ENCODE peak calls at places on chromosome X, in seven cellular contexts. U is SK-N-SH; W is DND-41; F is naive thymus-derived CD4-positive, alpha-beta T cell; S is left ventricle myocardium inferior; H is OCI-LY7; Q is cardiac muscle cell. L is an unnamed sample.

GRCh38 chrX:56788717-56789122 is 59.7 kb downstream of the NBDY start:
- DNase-seq in F (peak; percentile 79), S (no peak), Q (no peak), W (peak; percentile 56), H (peak; percentile 25), U (no peak), L (no peak)

GRCh38 chrX:64805683-64806082 is 170.6 kb downstream of the ZC4H2 start:
- DNase-seq in H (no peak), U (no peak), F (no peak), W (no peak), Q (no peak), S (no peak), L (no peak)

GRCh38 chrX:66042307-66043077 is 2.6 kb upstream of the VSIG4 start:
- DNase-seq in S (no peak), W (no peak), F (no peak), H (no peak), U (no peak), Q (no peak), L (no peak)

GRCh38 chrX:101260435-101260834 is 30.7 kb downstream of the TAF7L start:
- DNase-seq in Q (peak; percentile 10), S (no peak), F (no peak), H (peak; percentile 40), U (no peak), W (no peak), L (peak; percentile 54)

GRCh38 chrX:47523297-47523696 is 37.7 kb upstream of the ARAF start:
- DNase-seq in S (peak; percentile 85), W (peak; percentile 79), Q (peak; percentile 79), U (peak; percentile 91), F (peak; percentile 66), H (peak; percentile 78), L (no peak)

GRCh38 chrX:776529-777230 is 146.1 kb downstream of the SHOX start:
- DNase-seq in W (no peak), H (no peak), Q (no peak), U (no peak), S (no peak), F (no peak), L (no peak)

GRCh38 chrX:64152857-64153256 is 52.7 kb downstream of the AMER1 start:
- DNase-seq in W (peak; percentile 6), S (no peak), U (no peak), H (no peak), F (no peak), Q (no peak), L (no peak)

GRCh38 chrX:125765347-125765746 is 400.7 kb downstream of the DCAF12L2 start:
- DNase-seq in W (no peak), S (no peak), F (no peak), Q (no peak), U (no peak), H (no peak), L (no peak)

GRCh38 chrX:106069048-106069447 is 30.5 kb upstream of the SERPINA7 start:
- DNase-seq in S (no peak), F (no peak), W (no peak), Q (no peak), H (no peak), U (no peak), L (no peak)

GRCh38 chrX:134622056-134622812 is 36.0 kb downstream of the PLAC1 start:
- DNase-seq in U (no peak), W (peak; percentile 25), Q (no peak), S (no peak), H (no peak), F (no peak), L (peak; percentile 65)

GRCh38 chrX:46758163-46758955 is 559 bp downstream of the SLC9A7 start:
- DNase-seq in W (no peak), F (peak; percentile 2), U (peak; percentile 5), H (peak; percentile 52), Q (peak; percentile 14), S (no peak), L (peak; percentile 6)

GRCh38 chrX:109843963-109844751 is 111.1 kb upstream of the ACSL4 start:
- DNase-seq in W (no peak), F (no peak), U (no peak), S (no peak), Q (peak; percentile 47), H (no peak), L (no peak)

GRCh38 chrX:96407981-96408380 is 276.7 kb upstream of the DIAPH2 start:
- DNase-seq in U (no peak), F (no peak), S (no peak), H (no peak), Q (no peak), W (no peak), L (peak; percentile 1)

GRCh38 chrX:96405842-96406241 is 278.8 kb upstream of the DIAPH2 start:
- DNase-seq in H (no peak), Q (no peak), F (no peak), S (no peak), U (no peak), W (no peak), L (no peak)

GRCh38 chrX:96407501-96407900 is 277.1 kb upstream of the DIAPH2 start:
- DNase-seq in U (no peak), S (no peak), Q (no peak), F (no peak), H (no peak), W (no peak), L (peak; percentile 80)

GRCh38 chrX:96410927-96411326 is 273.7 kb upstream of the DIAPH2 start:
- DNase-seq in H (no peak), F (no peak), W (no peak), Q (no peak), U (no peak), S (no peak), L (no peak)

GRCh38 chrX:96407043-96407442 is 277.6 kb upstream of the DIAPH2 start:
- DNase-seq in U (no peak), W (no peak), Q (no peak), H (no peak), S (peak; percentile 14), F (no peak), L (peak; percentile 42)
- H3K4me3 ChIP-seq in U (no peak overlapping the region), W (no peak overlapping the region), Q (no peak overlapping the region), H (no peak overlapping the region), S (no peak overlapping the region), F (no peak overlapping the region), L (no peak overlapping the region)

GRCh38 chrX:138711399-138712347 is at the start of gene FGF13:
- DNase-seq in U (peak; percentile 35), F (no peak), S (peak; percentile 10), Q (peak; percentile 90), H (no peak), W (no peak), L (no peak)
- H3K4me3 ChIP-seq in U (no peak within 1 kb of the TSS), F (no peak within 1 kb of the TSS), S (peak within 1 kb of the TSS; percentile 60), Q (peak within 1 kb of the TSS; percentile 58), H (no peak within 1 kb of the TSS), W (no peak within 1 kb of the TSS), L (peak within 1 kb of the TSS; percentile 46)

GRCh38 chrX:70169281-70169680 is 8.0 kb upstream of the DGAT2L6 start:
- DNase-seq in W (no peak), H (no peak), F (no peak), Q (no peak), U (no peak), S (no peak), L (no peak)

GRCh38 chrX:70172226-70172625 is 5.1 kb upstream of the DGAT2L6 start:
- DNase-seq in F (no peak), S (no peak), W (no peak), H (no peak), U (no peak), Q (no peak), L (peak; percentile 49)

GRCh38 chrX:70166601-70167590 is 10.4 kb upstream of the DGAT2L6 start:
- DNase-seq in W (no peak), H (no peak), F (no peak), Q (no peak), S (no peak), U (no peak), L (peak; percentile 70)

GRCh38 chrX:70171636-70172035 is 5.6 kb upstream of the DGAT2L6 start:
- DNase-seq in H (no peak), U (no peak), S (no peak), W (no peak), F (no peak), Q (no peak), L (peak; percentile 13)

DNA sequence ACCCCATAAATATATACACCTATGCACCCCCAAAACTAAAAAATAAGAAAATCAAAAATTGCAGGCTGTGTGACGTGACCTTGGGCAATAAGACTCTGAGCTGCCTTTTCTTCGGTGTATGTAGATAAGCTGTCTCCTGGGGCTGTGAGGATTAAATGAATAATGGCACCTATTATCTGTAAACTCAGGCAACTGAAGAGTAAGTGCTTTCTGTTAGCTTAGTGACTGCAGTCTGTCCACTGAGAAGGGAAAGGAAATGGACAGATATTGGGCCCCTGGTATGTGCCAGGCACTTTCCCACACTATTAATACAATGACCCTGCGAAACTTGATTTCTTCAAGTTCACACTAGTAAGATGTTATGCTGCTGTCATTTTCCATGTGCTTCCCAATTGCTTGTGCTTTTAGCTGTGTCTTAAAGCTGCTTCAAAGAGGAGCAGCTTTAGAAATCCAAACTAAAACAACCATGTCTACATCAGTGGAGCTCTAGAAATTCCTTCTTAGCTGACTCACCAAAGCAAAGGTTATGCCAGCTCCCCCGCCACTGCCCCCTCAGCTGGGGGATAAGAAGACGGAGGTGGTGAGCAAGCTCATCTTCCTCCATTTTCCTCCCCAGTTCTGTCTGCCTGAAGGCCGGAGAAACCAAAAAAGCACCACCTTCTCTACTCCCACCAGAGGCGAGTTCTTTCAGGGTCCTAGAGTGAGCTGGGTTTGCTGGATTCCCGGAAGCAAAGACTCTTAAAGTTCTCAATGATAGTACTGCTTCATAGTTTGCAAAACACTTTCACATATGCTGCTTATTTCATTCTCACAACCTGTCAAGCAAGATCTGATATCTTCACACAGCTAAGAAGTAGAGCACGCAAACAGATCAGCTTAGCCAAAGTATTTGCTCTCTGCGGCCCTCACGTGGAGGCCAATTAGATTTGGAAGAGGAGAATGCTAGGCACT is 8.8 kb upstream of the DGAT2L6 start:
- DNase-seq in W (no peak), S (no peak), F (no peak), H (peak; percentile 1), U (no peak), Q (peak; percentile 10), L (peak; percentile 75)
- H3K4me3 ChIP-seq in W (no peak overlapping the region), S (no peak overlapping the region), F (no peak overlapping the region), H (no peak overlapping the region), U (no peak overlapping the region), Q (no peak overlapping the region), L (peak overlapping the region; percentile 39)

GRCh38 chrX:86146102-86146501 is 2.1 kb upstream of the DACH2 start:
- DNase-seq in W (no peak), S (no peak), H (no peak), F (no peak), Q (no peak), U (no peak), L (no peak)

GRCh38 chrX:86154586-86154985 is 6.3 kb downstream of the DACH2 start:
- DNase-seq in Q (no peak), U (no peak), H (no peak), S (no peak), W (no peak), F (no peak), L (no peak)

GRCh38 chrX:86149089-86149488 is 838 bp downstream of the DACH2 start:
- DNase-seq in Q (no peak), F (no peak), H (no peak), U (no peak), W (no peak), S (no peak), L (no peak)

GRCh38 chrX:86148024-86148511 is at the start of gene DACH2:
- DNase-seq in S (peak; percentile 64), F (peak; percentile 28), H (no peak), W (no peak), Q (peak; percentile 90), U (peak; percentile 78), L (peak; percentile 42)

DNA sequence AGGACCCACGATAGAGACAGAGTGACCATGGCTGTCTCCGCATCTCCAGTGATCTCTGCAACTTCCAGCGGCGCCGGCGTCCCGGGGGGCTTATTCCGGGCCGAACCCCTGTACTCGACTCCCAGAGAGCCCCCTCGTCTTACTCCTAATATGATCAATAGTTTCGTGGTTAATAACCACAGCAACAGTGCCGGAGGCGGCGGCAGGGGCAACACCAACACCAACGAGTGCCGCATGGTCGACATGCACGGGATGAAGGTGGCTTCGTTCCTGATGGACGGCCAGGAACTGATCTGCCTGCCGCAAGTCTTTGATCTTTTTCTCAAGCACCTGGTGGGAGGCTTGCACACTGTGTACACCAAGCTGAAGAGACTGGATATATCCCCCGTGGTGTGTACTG is 343 bp downstream of the DACH2 start:
- DNase-seq in W (no peak), U (no peak), F (no peak), H (no peak), S (no peak), Q (no peak), L (no peak)
- H3K4me3 ChIP-seq in W (no peak overlapping the region), U (peak overlapping the region; percentile 35), F (no peak overlapping the region), H (no peak overlapping the region), S (peak overlapping the region; percentile 61), Q (peak overlapping the region; percentile 42), L (peak overlapping the region; percentile 36)

L was measured in foreskin fibroblast.